ENCODE peak calls at places on chromosome 22, in seven cellular contexts. One of them, this sample, is unnamed.

GRCh38 chr22:37344735-37345462 is 62.6 kb downstream of the CYTH4 start:
- DNase-seq in body of pancreas: no peak
- DNase-seq in left ventricle myocardium inferior: no peak
- DNase-seq in fibroblast of lung: no peak
- DNase-seq in A673: no peak
- DNase-seq in pancreas: peak; percentile 48
- DNase-seq in heart left ventricle: no peak
- DNase-seq in this sample: no peak

GRCh38 chr22:37128555-37129281 is 19.2 kb upstream of the TMPRSS6 start:
- DNase-seq in body of pancreas: no peak
- DNase-seq in A673: no peak
- DNase-seq in fibroblast of lung: no peak
- DNase-seq in pancreas: no peak
- DNase-seq in left ventricle myocardium inferior: no peak
- DNase-seq in heart left ventricle: no peak
- DNase-seq in this sample: no peak

GRCh38 chr22:50574383-50574755 is 3.9 kb downstream of the CPT1B start:
- DNase-seq in pancreas: no peak
- DNase-seq in left ventricle myocardium inferior: no peak
- DNase-seq in fibroblast of lung: no peak
- DNase-seq in A673: no peak
- DNase-seq in heart left ventricle: no peak
- DNase-seq in body of pancreas: no peak
- DNase-seq in this sample: no peak

GRCh38 chr22:49930596-49931412 is 12.4 kb downstream of the CRELD2 start:
- DNase-seq in A673: peak; percentile 88
- DNase-seq in pancreas: peak; percentile 72
- DNase-seq in left ventricle myocardium inferior: peak; percentile 58
- DNase-seq in body of pancreas: peak; percentile 94
- DNase-seq in heart left ventricle: peak; percentile 81
- DNase-seq in fibroblast of lung: peak; percentile 20
- DNase-seq in this sample: peak; percentile 30

GRCh38 chr22:36237462-36238347 is 1.6 kb downstream of the APOL2 start:
- DNase-seq in A673: no peak
- DNase-seq in heart left ventricle: no peak
- DNase-seq in left ventricle myocardium inferior: no peak
- DNase-seq in body of pancreas: peak; percentile 19
- DNase-seq in pancreas: no peak
- DNase-seq in fibroblast of lung: no peak
- DNase-seq in this sample: no peak

GRCh38 chr22:36022162-36022561 is 6.5 kb downstream of the RBFOX2 start:
- DNase-seq in body of pancreas: no peak
- DNase-seq in heart left ventricle: no peak
- DNase-seq in pancreas: no peak
- DNase-seq in fibroblast of lung: peak; percentile 70
- DNase-seq in A673: no peak
- DNase-seq in left ventricle myocardium inferior: no peak
- DNase-seq in this sample: no peak

GRCh38 chr22:32543020-32543357 is 68.4 kb downstream of the FBXO7 start:
- DNase-seq in body of pancreas: no peak
- DNase-seq in pancreas: no peak
- DNase-seq in fibroblast of lung: no peak
- DNase-seq in A673: no peak
- DNase-seq in heart left ventricle: no peak
- DNase-seq in left ventricle myocardium inferior: no peak
- DNase-seq in this sample: no peak

GRCh38 chr22:38316340-38317236 is 645 bp downstream of the CSNK1E start:
- DNase-seq in fibroblast of lung: peak; percentile 60
- DNase-seq in left ventricle myocardium inferior: peak; percentile 72
- DNase-seq in body of pancreas: peak; percentile 66
- DNase-seq in pancreas: peak; percentile 84
- DNase-seq in A673: peak; percentile 71
- DNase-seq in heart left ventricle: peak; percentile 66
- DNase-seq in this sample: peak; percentile 71

GRCh38 chr22:40676644-40677043 is 2.6 kb upstream of the MCHR1 start:
- DNase-seq in left ventricle myocardium inferior: no peak
- DNase-seq in pancreas: no peak
- DNase-seq in A673: no peak
- DNase-seq in fibroblast of lung: no peak
- DNase-seq in heart left ventricle: no peak
- DNase-seq in body of pancreas: no peak
- DNase-seq in this sample: no peak

GRCh38 chr22:49192180-49192856 is 635.4 kb downstream of the BRD1 start:
- DNase-seq in heart left ventricle: peak; percentile 38
- DNase-seq in body of pancreas: peak; percentile 43
- DNase-seq in fibroblast of lung: no peak
- DNase-seq in pancreas: no peak
- DNase-seq in A673: no peak
- DNase-seq in left ventricle myocardium inferior: no peak
- DNase-seq in this sample: no peak

GRCh38 chr22:33569547-33569946 is 350.7 kb downstream of the LARGE1 start:
- DNase-seq in left ventricle myocardium inferior: no peak
- DNase-seq in heart left ventricle: no peak
- DNase-seq in fibroblast of lung: no peak
- DNase-seq in pancreas: no peak
- DNase-seq in A673: no peak
- DNase-seq in body of pancreas: no peak
- DNase-seq in this sample: no peak

GRCh38 chr22:40525250-40525884 is 111.2 kb downstream of the MRTFA start:
- DNase-seq in pancreas: no peak
- DNase-seq in fibroblast of lung: no peak
- DNase-seq in left ventricle myocardium inferior: peak; percentile 53
- DNase-seq in A673: peak; percentile 66
- DNase-seq in heart left ventricle: no peak
- DNase-seq in body of pancreas: peak; percentile 54
- DNase-seq in this sample: peak; percentile 72

GRCh38 chr22:26718905-26719304 is 61.5 kb downstream of the MIAT start:
- DNase-seq in fibroblast of lung: peak; percentile 98
- DNase-seq in heart left ventricle: no peak
- DNase-seq in body of pancreas: no peak
- DNase-seq in left ventricle myocardium inferior: no peak
- DNase-seq in pancreas: no peak
- DNase-seq in A673: peak; percentile 33
- DNase-seq in this sample: no peak

GRCh38 chr22:19525666-19526065 is 1.5 kb upstream of the CLDN5 start:
- DNase-seq in fibroblast of lung: no peak
- DNase-seq in pancreas: no peak
- DNase-seq in body of pancreas: no peak
- DNase-seq in left ventricle myocardium inferior: no peak
- DNase-seq in A673: no peak
- DNase-seq in heart left ventricle: no peak
- DNase-seq in this sample: no peak

GRCh38 chr22:19526076-19526701 is 2.0 kb upstream of the CLDN5 start:
- DNase-seq in heart left ventricle: no peak
- DNase-seq in pancreas: no peak
- DNase-seq in fibroblast of lung: no peak
- DNase-seq in body of pancreas: no peak
- DNase-seq in left ventricle myocardium inferior: no peak
- DNase-seq in A673: no peak
- DNase-seq in this sample: no peak

GRCh38 chr22:19524170-19525115 is at the start of gene CLDN5:
- DNase-seq in heart left ventricle: peak; percentile 70
- DNase-seq in fibroblast of lung: peak; percentile 21
- DNase-seq in body of pancreas: no peak
- DNase-seq in pancreas: no peak
- DNase-seq in left ventricle myocardium inferior: peak; percentile 61
- DNase-seq in A673: peak; percentile 53
- DNase-seq in this sample: no peak

GRCh38 chr22:19526702-19527111 is 2.5 kb upstream of the CLDN5 start:
- DNase-seq in heart left ventricle: no peak
- DNase-seq in pancreas: no peak
- DNase-seq in left ventricle myocardium inferior: no peak
- DNase-seq in A673: no peak
- DNase-seq in body of pancreas: no peak
- DNase-seq in fibroblast of lung: no peak
- DNase-seq in this sample: no peak

DNA sequence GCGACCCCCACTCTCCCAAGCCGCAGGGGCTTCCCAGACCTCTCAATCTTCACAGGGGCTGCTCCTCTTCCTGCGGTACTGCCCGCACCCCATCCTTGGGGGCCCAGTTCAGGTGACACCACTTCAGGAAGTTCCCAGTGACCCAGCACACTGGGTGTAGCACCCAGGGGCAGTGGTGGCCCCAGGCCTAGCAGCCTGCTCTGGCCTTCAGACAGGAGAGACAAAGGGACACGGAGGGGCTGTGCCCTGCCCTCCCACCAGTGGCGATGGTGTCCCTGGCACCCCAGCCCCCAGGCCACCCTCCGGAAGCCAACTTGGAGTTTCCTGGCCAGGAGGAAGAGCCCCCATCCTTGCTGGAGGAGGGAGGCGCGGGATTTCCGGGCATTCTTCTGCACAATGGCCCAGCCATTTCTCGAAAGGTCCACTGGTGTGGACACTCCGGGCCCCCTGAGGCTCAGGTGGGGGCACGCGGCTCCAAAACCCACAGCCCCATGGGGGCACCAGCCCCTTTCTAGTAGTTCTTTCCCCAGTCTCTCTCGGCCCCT is 978 bp upstream of the CLDN5 start:
- DNase-seq in pancreas: no peak
- DNase-seq in fibroblast of lung: no peak
- DNase-seq in body of pancreas: no peak
- DNase-seq in left ventricle myocardium inferior: peak; percentile 33
- DNase-seq in heart left ventricle: peak; percentile 71
- DNase-seq in A673: no peak
- DNase-seq in this sample: no peak
- H3K4me3 ChIP-seq in pancreas: no peak overlapping the region
- H3K4me3 ChIP-seq in fibroblast of lung: no peak overlapping the region
- H3K4me3 ChIP-seq in body of pancreas: no peak overlapping the region
- H3K4me3 ChIP-seq in left ventricle myocardium inferior: peak overlapping the region; percentile 73
- H3K4me3 ChIP-seq in heart left ventricle: peak overlapping the region; percentile 64
- H3K4me3 ChIP-seq in A673: no peak overlapping the region
- H3K4me3 ChIP-seq in this sample: no peak overlapping the region

GRCh38 chr22:31210830-31211503 is 1.1 kb upstream of the LIMK2 start:
- DNase-seq in A673: peak; percentile 78
- DNase-seq in fibroblast of lung: no peak
- DNase-seq in pancreas: no peak
- DNase-seq in body of pancreas: no peak
- DNase-seq in left ventricle myocardium inferior: peak; percentile 34
- DNase-seq in heart left ventricle: peak; percentile 60
- DNase-seq in this sample: no peak

GRCh38 chr22:31212783-31213626 is 907 bp downstream of the LIMK2 start:
- DNase-seq in body of pancreas: no peak
- DNase-seq in fibroblast of lung: no peak
- DNase-seq in A673: peak; percentile 15
- DNase-seq in heart left ventricle: no peak
- DNase-seq in pancreas: no peak
- DNase-seq in left ventricle myocardium inferior: no peak
- DNase-seq in this sample: no peak

GRCh38 chr22:31211862-31212730 is at the start of gene LIMK2:
- DNase-seq in body of pancreas: peak; percentile 96
- DNase-seq in A673: peak; percentile 94
- DNase-seq in pancreas: peak; percentile 98
- DNase-seq in heart left ventricle: peak; percentile 96
- DNase-seq in left ventricle myocardium inferior: peak; percentile 96
- DNase-seq in fibroblast of lung: peak; percentile 79
- DNase-seq in this sample: peak; percentile 94

GRCh38 chr22:31215018-31215535 is 3.0 kb downstream of the LIMK2 start:
- DNase-seq in body of pancreas: no peak
- DNase-seq in heart left ventricle: no peak
- DNase-seq in A673: no peak
- DNase-seq in fibroblast of lung: no peak
- DNase-seq in left ventricle myocardium inferior: no peak
- DNase-seq in pancreas: no peak
- DNase-seq in this sample: no peak

GRCh38 chr22:31211504-31211861 is 615 bp upstream of the LIMK2 start:
- DNase-seq in A673: no peak
- DNase-seq in body of pancreas: no peak
- DNase-seq in pancreas: no peak
- DNase-seq in heart left ventricle: no peak
- DNase-seq in fibroblast of lung: no peak
- DNase-seq in left ventricle myocardium inferior: no peak
- DNase-seq in this sample: no peak
- H3K4me1 ChIP-seq in A673: peaks cover 16% of the 10 kb centered on the region
- H3K4me1 ChIP-seq in body of pancreas: peaks cover 60% of the 10 kb centered on the region
- H3K4me1 ChIP-seq in pancreas: peaks cover 22% of the 10 kb centered on the region
- H3K4me1 ChIP-seq in heart left ventricle: peaks cover 48% of the 10 kb centered on the region
- H3K4me1 ChIP-seq in fibroblast of lung: no peaks in the 10 kb centered on the region
- H3K4me1 ChIP-seq in left ventricle myocardium inferior: peaks cover 61% of the 10 kb centered on the region
- H3K4me1 ChIP-seq in this sample: peaks cover 60% of the 10 kb centered on the region

DNA sequence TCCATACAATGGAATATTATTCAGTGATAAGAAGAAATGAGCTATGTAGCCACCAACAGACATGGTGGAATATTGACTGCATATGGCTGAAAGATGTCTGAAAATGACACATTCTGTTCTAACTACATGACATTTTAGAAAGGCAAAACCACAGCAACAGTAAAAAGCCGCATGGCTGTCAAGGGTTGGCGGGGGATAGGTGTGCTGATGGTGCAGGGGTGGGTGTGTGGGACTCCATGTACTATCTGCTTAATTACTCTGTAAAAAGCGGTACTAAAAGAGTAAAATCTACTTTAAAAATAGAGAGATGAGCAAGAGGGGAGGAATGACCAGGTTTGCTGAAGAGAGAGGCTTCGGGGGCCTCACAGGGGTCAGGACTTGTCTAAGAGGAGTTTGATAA is 16.7 kb upstream of the YPEL1 start:
- DNase-seq in left ventricle myocardium inferior: no peak
- DNase-seq in body of pancreas: no peak
- DNase-seq in fibroblast of lung: no peak
- DNase-seq in heart left ventricle: no peak
- DNase-seq in A673: no peak
- DNase-seq in pancreas: no peak
- DNase-seq in this sample: no peak
- H3K4me3 ChIP-seq in left ventricle myocardium inferior: no peak overlapping the region
- H3K4me3 ChIP-seq in body of pancreas: no peak overlapping the region
- H3K4me3 ChIP-seq in fibroblast of lung: no peak overlapping the region
- H3K4me3 ChIP-seq in heart left ventricle: no peak overlapping the region
- H3K4me3 ChIP-seq in A673: no peak overlapping the region
- H3K4me3 ChIP-seq in pancreas: no peak overlapping the region
- H3K4me3 ChIP-seq in this sample: no peak overlapping the region

DNA sequence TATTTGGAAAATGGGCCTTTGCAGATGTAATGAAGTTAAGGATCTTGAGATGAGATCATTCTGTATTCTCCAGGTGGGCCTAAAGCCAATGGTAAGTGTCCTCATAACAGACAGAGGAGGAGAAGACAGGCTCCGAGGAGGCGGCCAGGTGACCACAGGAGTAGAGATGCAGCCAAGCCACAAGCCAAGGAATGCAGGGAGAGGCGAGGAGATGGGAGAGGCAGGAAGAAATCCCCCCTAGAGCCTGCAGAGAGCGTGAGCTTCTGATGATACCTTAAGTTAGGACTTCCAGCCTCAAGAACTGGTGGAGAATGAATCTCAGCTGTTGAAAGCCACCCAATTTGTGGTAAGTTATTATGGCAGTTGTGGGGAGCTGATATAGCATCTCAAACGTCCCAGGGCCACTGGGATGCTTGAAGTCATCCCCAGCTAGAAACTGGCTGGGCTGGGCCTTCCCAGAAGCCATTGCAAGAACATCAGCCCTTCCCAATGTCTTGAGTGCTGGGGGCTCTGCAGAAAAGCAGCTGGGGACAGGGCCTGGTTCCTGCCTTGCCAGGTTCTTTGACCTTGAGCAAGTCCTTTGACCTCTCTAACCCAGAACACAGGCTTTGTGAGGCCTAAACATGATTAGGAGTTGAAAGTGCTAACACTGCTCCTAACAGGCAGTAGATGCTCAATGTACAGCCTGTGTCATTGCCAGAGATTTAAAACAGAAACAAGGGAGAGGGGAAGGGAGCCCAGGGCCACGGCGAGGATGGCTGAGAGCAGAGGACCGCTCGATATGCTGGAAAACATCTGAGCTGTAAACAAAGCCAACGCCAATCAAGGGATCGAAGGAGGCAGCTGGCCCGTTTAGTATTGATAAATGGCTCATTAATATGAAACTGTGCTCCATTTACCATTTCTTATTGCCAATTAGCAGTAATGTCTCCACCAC is 632.3 kb downstream of the TBC1D22A start:
- DNase-seq in left ventricle myocardium inferior: no peak
- DNase-seq in heart left ventricle: no peak
- DNase-seq in body of pancreas: no peak
- DNase-seq in A673: no peak
- DNase-seq in fibroblast of lung: peak; percentile 3
- DNase-seq in pancreas: no peak
- DNase-seq in this sample: no peak
- H3K4me1 ChIP-seq in left ventricle myocardium inferior: no peaks in the 10 kb centered on the region
- H3K4me1 ChIP-seq in heart left ventricle: no peaks in the 10 kb centered on the region
- H3K4me1 ChIP-seq in body of pancreas: no peaks in the 10 kb centered on the region
- H3K4me1 ChIP-seq in A673: no peaks in the 10 kb centered on the region
- H3K4me1 ChIP-seq in fibroblast of lung: no peaks in the 10 kb centered on the region
- H3K4me1 ChIP-seq in pancreas: no peaks in the 10 kb centered on the region
- H3K4me1 ChIP-seq in this sample: no peaks in the 10 kb centered on the region